ENCODE peak calls at places on chromosomes 1 and 21, in eight cellular contexts. One of them, this sample, is unnamed.

GRCh38 chr1:227563319-227564201 is at the start of gene ZNF678:
- DNase-seq in IMR-90: peak
- DNase-seq in transverse colon: peak
- DNase-seq in sigmoid colon: peak
- DNase-seq in stomach: peak
- DNase-seq in A549: peak
- DNase-seq in heart left ventricle: peak
- DNase-seq in CD4-positive, alpha-beta T cell: peak
- DNase-seq in this sample: peak

GRCh38 chr1:93150729-93151128 is 29.5 kb downstream of the TMED5 start:
- DNase-seq in transverse colon: no peak
- DNase-seq in IMR-90: no peak
- DNase-seq in sigmoid colon: no peak
- DNase-seq in heart left ventricle: no peak
- DNase-seq in stomach: no peak
- DNase-seq in CD4-positive, alpha-beta T cell: no peak
- DNase-seq in A549: no peak
- DNase-seq in this sample: no peak

GRCh38 chr1:39132505-39133339 is 71.8 kb upstream of the MACF1 start:
- DNase-seq in CD4-positive, alpha-beta T cell: no peak
- DNase-seq in heart left ventricle: peak
- DNase-seq in IMR-90: peak
- DNase-seq in transverse colon: peak
- DNase-seq in A549: peak
- DNase-seq in stomach: peak
- DNase-seq in sigmoid colon: peak
- DNase-seq in this sample: peak

GRCh38 chr21:36709868-36710728 is 11.2 kb downstream of the SIM2 start:
- DNase-seq in IMR-90: no peak
- DNase-seq in A549: no peak
- DNase-seq in sigmoid colon: peak
- DNase-seq in transverse colon: peak
- DNase-seq in heart left ventricle: no peak
- DNase-seq in CD4-positive, alpha-beta T cell: no peak
- DNase-seq in stomach: peak
- DNase-seq in this sample: no peak

GRCh38 chr1:12125422-12126355 is 41.1 kb upstream of the TNFRSF1B start:
- DNase-seq in IMR-90: no peak
- DNase-seq in sigmoid colon: no peak
- DNase-seq in heart left ventricle: peak
- DNase-seq in A549: no peak
- DNase-seq in stomach: peak
- DNase-seq in CD4-positive, alpha-beta T cell: no peak
- DNase-seq in transverse colon: no peak
- DNase-seq in this sample: no peak

GRCh38 chr1:186984959-186985358 is 156.2 kb downstream of the PLA2G4A start:
- DNase-seq in IMR-90: no peak
- DNase-seq in transverse colon: no peak
- DNase-seq in stomach: no peak
- DNase-seq in heart left ventricle: no peak
- DNase-seq in A549: no peak
- DNase-seq in sigmoid colon: no peak
- DNase-seq in CD4-positive, alpha-beta T cell: no peak
- DNase-seq in this sample: no peak

GRCh38 chr1:55443175-55443933 is 228.2 kb upstream of the USP24 start:
- DNase-seq in IMR-90: peak
- DNase-seq in CD4-positive, alpha-beta T cell: no peak
- DNase-seq in heart left ventricle: peak
- DNase-seq in sigmoid colon: peak
- DNase-seq in stomach: peak
- DNase-seq in transverse colon: peak
- DNase-seq in A549: peak
- DNase-seq in this sample: peak

GRCh38 chr1:170765712-170766330 is 101.9 kb downstream of the PRRX1 start:
- DNase-seq in sigmoid colon: no peak
- DNase-seq in A549: peak
- DNase-seq in stomach: no peak
- DNase-seq in IMR-90: peak
- DNase-seq in heart left ventricle: no peak
- DNase-seq in transverse colon: no peak
- DNase-seq in CD4-positive, alpha-beta T cell: no peak
- DNase-seq in this sample: peak

GRCh38 chr1:110765640-110766335 is 91.0 kb upstream of the KCNA3 start:
- DNase-seq in IMR-90: peak
- DNase-seq in sigmoid colon: no peak
- DNase-seq in transverse colon: peak
- DNase-seq in A549: peak
- DNase-seq in heart left ventricle: peak
- DNase-seq in CD4-positive, alpha-beta T cell: peak
- DNase-seq in stomach: no peak
- DNase-seq in this sample: peak

GRCh38 chr1:19861034-19861433 is 21.2 kb upstream of the OTUD3 start:
- DNase-seq in IMR-90: peak
- DNase-seq in sigmoid colon: no peak
- DNase-seq in stomach: no peak
- DNase-seq in transverse colon: peak
- DNase-seq in A549: no peak
- DNase-seq in CD4-positive, alpha-beta T cell: no peak
- DNase-seq in heart left ventricle: no peak
- DNase-seq in this sample: peak

GRCh38 chr21:31132574-31133242 is 94.4 kb upstream of the KRTAP19-8 start:
- DNase-seq in stomach: no peak
- DNase-seq in CD4-positive, alpha-beta T cell: peak
- DNase-seq in transverse colon: peak
- DNase-seq in sigmoid colon: no peak
- DNase-seq in IMR-90: peak
- DNase-seq in A549: no peak
- DNase-seq in heart left ventricle: no peak
- DNase-seq in this sample: no peak

GRCh38 chr21:26966360-26966977 is 419 bp downstream of the ADAMTS5 start:
- DNase-seq in IMR-90: peak
- DNase-seq in A549: no peak
- DNase-seq in sigmoid colon: peak
- DNase-seq in heart left ventricle: no peak
- DNase-seq in CD4-positive, alpha-beta T cell: no peak
- DNase-seq in stomach: no peak
- DNase-seq in transverse colon: no peak
- DNase-seq in this sample: no peak

GRCh38 chr1:44029911-44030605 is 1.2 kb downstream of the SLC6A9 start:
- DNase-seq in CD4-positive, alpha-beta T cell: peak
- DNase-seq in transverse colon: peak
- DNase-seq in stomach: peak
- DNase-seq in IMR-90: peak
- DNase-seq in A549: peak
- DNase-seq in sigmoid colon: peak
- DNase-seq in heart left ventricle: peak
- DNase-seq in this sample: peak

GRCh38 chr1:212951058-212951923 is 950 bp downstream of the VASH2 start:
- DNase-seq in IMR-90: no peak
- DNase-seq in A549: no peak
- DNase-seq in sigmoid colon: no peak
- DNase-seq in transverse colon: no peak
- DNase-seq in CD4-positive, alpha-beta T cell: no peak
- DNase-seq in heart left ventricle: no peak
- DNase-seq in stomach: no peak
- DNase-seq in this sample: no peak
- H3K27ac ChIP-seq in IMR-90: peak
- H3K27ac ChIP-seq in A549: peak
- H3K27ac ChIP-seq in sigmoid colon: peak
- H3K27ac ChIP-seq in transverse colon: no peak
- H3K27ac ChIP-seq in CD4-positive, alpha-beta T cell: no peak
- H3K27ac ChIP-seq in heart left ventricle: no peak
- H3K27ac ChIP-seq in stomach: no peak
- H3K27ac ChIP-seq in this sample: no peak

GRCh38 chr1:232508161-232508661 is 121.7 kb downstream of the SIPA1L2 start:
- DNase-seq in heart left ventricle: no peak
- DNase-seq in sigmoid colon: no peak
- DNase-seq in A549: peak
- DNase-seq in CD4-positive, alpha-beta T cell: no peak
- DNase-seq in IMR-90: no peak
- DNase-seq in stomach: no peak
- DNase-seq in transverse colon: no peak
- DNase-seq in this sample: no peak
- TF ChIP-seq CTCF in heart left ventricle: peak
- TF ChIP-seq CTCF in sigmoid colon: peak
- TF ChIP-seq CTCF in A549: no peak
- TF ChIP-seq CTCF in CD4-positive, alpha-beta T cell: no peak
- TF ChIP-seq CTCF in IMR-90: no peak
- TF ChIP-seq CTCF in stomach: no peak
- TF ChIP-seq CTCF in transverse colon: no peak
- TF ChIP-seq CTCF in this sample: no peak

DNA sequence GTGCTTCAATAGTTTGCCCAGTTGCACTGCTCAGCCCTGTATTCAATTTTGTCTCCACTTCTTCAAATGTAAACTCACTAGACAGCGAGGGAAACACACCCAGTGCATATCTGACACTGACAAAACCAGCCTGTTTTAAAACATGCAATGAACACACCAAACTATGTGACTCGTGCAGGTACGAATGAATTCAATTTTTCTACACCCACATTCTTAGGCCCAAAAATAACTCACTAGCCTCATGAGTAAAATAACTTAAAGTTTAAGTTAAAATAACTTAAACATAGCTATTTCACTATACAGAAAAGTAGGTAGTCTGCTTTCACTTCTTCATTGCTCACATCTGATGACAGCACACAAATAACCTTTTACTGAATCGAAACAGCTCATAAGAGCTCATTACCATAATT is 21.1 kb downstream of the TTC13 start:
- DNase-seq in IMR-90: no peak
- DNase-seq in A549: no peak
- DNase-seq in transverse colon: no peak
- DNase-seq in CD4-positive, alpha-beta T cell: no peak
- DNase-seq in heart left ventricle: no peak
- DNase-seq in stomach: no peak
- DNase-seq in sigmoid colon: no peak
- DNase-seq in this sample: no peak
- H3K27ac ChIP-seq in IMR-90: no peak
- H3K27ac ChIP-seq in A549: no peak
- H3K27ac ChIP-seq in transverse colon: peak
- H3K27ac ChIP-seq in CD4-positive, alpha-beta T cell: no peak
- H3K27ac ChIP-seq in heart left ventricle: no peak
- H3K27ac ChIP-seq in stomach: no peak
- H3K27ac ChIP-seq in sigmoid colon: no peak
- H3K27ac ChIP-seq in this sample: no peak

GRCh38 chr1:176877557-176877956 is 287.0 kb downstream of the ASTN1 start:
- DNase-seq in stomach: no peak
- DNase-seq in A549: no peak
- DNase-seq in transverse colon: no peak
- DNase-seq in heart left ventricle: no peak
- DNase-seq in sigmoid colon: no peak
- DNase-seq in CD4-positive, alpha-beta T cell: no peak
- DNase-seq in IMR-90: no peak
- DNase-seq in this sample: no peak

GRCh38 chr1:176879784-176880620 is 284.5 kb downstream of the ASTN1 start:
- DNase-seq in IMR-90: no peak
- DNase-seq in heart left ventricle: no peak
- DNase-seq in A549: no peak
- DNase-seq in transverse colon: no peak
- DNase-seq in stomach: no peak
- DNase-seq in CD4-positive, alpha-beta T cell: no peak
- DNase-seq in sigmoid colon: no peak
- DNase-seq in this sample: no peak

GRCh38 chr1:176876966-176877515 is 287.5 kb downstream of the ASTN1 start:
- DNase-seq in IMR-90: no peak
- DNase-seq in transverse colon: no peak
- DNase-seq in stomach: no peak
- DNase-seq in heart left ventricle: no peak
- DNase-seq in CD4-positive, alpha-beta T cell: no peak
- DNase-seq in sigmoid colon: no peak
- DNase-seq in A549: no peak
- DNase-seq in this sample: no peak

GRCh38 chr1:176880954-176881595 is 283.4 kb downstream of the ASTN1 start:
- DNase-seq in IMR-90: peak
- DNase-seq in stomach: peak
- DNase-seq in transverse colon: peak
- DNase-seq in CD4-positive, alpha-beta T cell: no peak
- DNase-seq in sigmoid colon: peak
- DNase-seq in heart left ventricle: peak
- DNase-seq in A549: peak
- DNase-seq in this sample: peak

DNA sequence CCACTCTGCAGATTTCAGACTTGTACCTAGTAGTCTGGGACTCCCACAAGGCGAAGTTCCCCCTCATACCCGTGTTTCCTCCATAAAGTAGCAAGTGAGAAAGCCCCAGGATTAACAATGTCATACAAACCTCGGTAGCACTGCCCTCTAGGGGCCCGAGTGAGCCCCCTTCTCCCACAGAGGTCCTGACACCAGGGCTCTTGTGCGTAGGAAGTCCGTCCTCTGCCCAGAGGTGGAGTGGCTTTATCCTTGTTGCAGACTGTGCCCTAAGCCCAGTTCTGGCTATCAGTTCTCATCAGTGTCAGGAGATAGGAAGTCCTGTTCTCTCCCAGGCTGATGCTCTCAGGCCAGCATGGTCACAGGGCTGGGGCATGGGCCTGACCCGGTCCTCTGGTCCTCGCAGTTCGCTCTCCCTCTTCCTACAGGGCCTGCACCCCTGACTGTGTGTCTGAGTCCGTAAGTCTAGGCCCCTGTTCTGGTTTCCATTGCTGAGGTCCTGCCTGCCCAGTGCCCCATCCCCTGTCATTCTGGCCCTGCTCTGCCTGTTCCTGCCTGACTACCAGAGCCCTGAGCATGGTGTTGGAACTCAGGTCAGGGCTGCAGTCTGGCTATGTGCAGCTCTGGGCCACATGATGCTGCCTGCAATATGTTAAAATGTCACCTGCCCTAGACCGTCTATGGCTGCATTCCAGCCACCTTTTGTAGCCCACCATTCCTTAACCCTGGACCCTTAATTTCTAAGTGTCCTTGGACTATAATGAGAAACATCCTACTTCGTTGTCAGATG is 285.6 kb downstream of the ASTN1 start:
- DNase-seq in IMR-90: no peak
- DNase-seq in CD4-positive, alpha-beta T cell: no peak
- DNase-seq in sigmoid colon: no peak
- DNase-seq in A549: no peak
- DNase-seq in transverse colon: no peak
- DNase-seq in stomach: no peak
- DNase-seq in heart left ventricle: no peak
- DNase-seq in this sample: no peak
- TF ChIP-seq CTCF in IMR-90: no peak
- TF ChIP-seq CTCF in CD4-positive, alpha-beta T cell: no peak
- TF ChIP-seq CTCF in sigmoid colon: no peak
- TF ChIP-seq CTCF in A549: no peak
- TF ChIP-seq CTCF in transverse colon: no peak
- TF ChIP-seq CTCF in stomach: no peak
- TF ChIP-seq CTCF in heart left ventricle: no peak
- TF ChIP-seq CTCF in this sample: no peak

GRCh38 chr1:6259491-6260362 is 1.2 kb downstream of the GPR153 start:
- DNase-seq in heart left ventricle: peak
- DNase-seq in sigmoid colon: peak
- DNase-seq in transverse colon: peak
- DNase-seq in stomach: peak
- DNase-seq in IMR-90: peak
- DNase-seq in CD4-positive, alpha-beta T cell: peak
- DNase-seq in A549: peak
- DNase-seq in this sample: peak
- H3K27ac ChIP-seq in heart left ventricle: no peak
- H3K27ac ChIP-seq in sigmoid colon: peak
- H3K27ac ChIP-seq in transverse colon: peak
- H3K27ac ChIP-seq in stomach: peak
- H3K27ac ChIP-seq in IMR-90: no peak
- H3K27ac ChIP-seq in CD4-positive, alpha-beta T cell: no peak
- H3K27ac ChIP-seq in A549: peak
- H3K27ac ChIP-seq in this sample: peak

This sample was measured in RWPE1.